ENCODE peak calls at places on chromosomes 2 and 18, in seven cellular contexts. One of them, this sample, is unnamed.

GRCh38 chr2:59301466-59302402 is 1060.6 kb upstream of the FANCL start:
- DNase-seq in right lobe of liver: no peak
- DNase-seq in ovary: peak; percentile 18
- DNase-seq in transverse colon: peak; percentile 21
- DNase-seq in Peyer's patch: no peak
- DNase-seq in endothelial cell of umbilical vein: peak; percentile 1
- DNase-seq in adrenal gland: peak; percentile 59
- DNase-seq in this sample: peak; percentile 21

GRCh38 chr2:42072349-42073118 is 24.7 kb downstream of the PKDCC start:
- DNase-seq in right lobe of liver: no peak
- DNase-seq in ovary: no peak
- DNase-seq in transverse colon: peak; percentile 86
- DNase-seq in Peyer's patch: peak; percentile 88
- DNase-seq in endothelial cell of umbilical vein: no peak
- DNase-seq in adrenal gland: no peak
- DNase-seq in this sample: no peak

GRCh38 chr2:98175811-98176210 is 88.8 kb downstream of the VWA3B start:
- DNase-seq in right lobe of liver: no peak
- DNase-seq in ovary: no peak
- DNase-seq in transverse colon: peak; percentile 63
- DNase-seq in Peyer's patch: no peak
- DNase-seq in endothelial cell of umbilical vein: no peak
- DNase-seq in adrenal gland: no peak
- DNase-seq in this sample: no peak

GRCh38 chr2:45330617-45331016 is 280.4 kb downstream of the SRBD1 start:
- DNase-seq in right lobe of liver: no peak
- DNase-seq in ovary: no peak
- DNase-seq in transverse colon: no peak
- DNase-seq in Peyer's patch: no peak
- DNase-seq in endothelial cell of umbilical vein: peak; percentile 64
- DNase-seq in adrenal gland: no peak
- DNase-seq in this sample: no peak

GRCh38 chr18:9810216-9810804 is 75.5 kb upstream of the TXNDC2 start:
- DNase-seq in right lobe of liver: no peak
- DNase-seq in ovary: no peak
- DNase-seq in transverse colon: no peak
- DNase-seq in Peyer's patch: no peak
- DNase-seq in endothelial cell of umbilical vein: peak; percentile 40
- DNase-seq in adrenal gland: no peak
- DNase-seq in this sample: no peak

GRCh38 chr2:215435261-215435808 is 533 bp downstream of the FN1 start:
- DNase-seq in right lobe of liver: no peak
- DNase-seq in ovary: peak; percentile 62
- DNase-seq in transverse colon: peak; percentile 12
- DNase-seq in Peyer's patch: no peak
- DNase-seq in endothelial cell of umbilical vein: peak; percentile 45
- DNase-seq in adrenal gland: no peak
- DNase-seq in this sample: peak; percentile 57

GRCh38 chr2:145006957-145007672 is 487.2 kb upstream of the ZEB2 start:
- DNase-seq in right lobe of liver: no peak
- DNase-seq in ovary: no peak
- DNase-seq in transverse colon: no peak
- DNase-seq in Peyer's patch: no peak
- DNase-seq in endothelial cell of umbilical vein: peak; percentile 91
- DNase-seq in adrenal gland: peak; percentile 19
- DNase-seq in this sample: no peak

GRCh38 chr18:79915161-79916127 is 36.0 kb downstream of the SLC66A2 start:
- DNase-seq in right lobe of liver: no peak
- DNase-seq in ovary: peak; percentile 15
- DNase-seq in transverse colon: peak; percentile 7
- DNase-seq in Peyer's patch: peak; percentile 46
- DNase-seq in endothelial cell of umbilical vein: no peak
- DNase-seq in adrenal gland: peak; percentile 19
- DNase-seq in this sample: peak; percentile 11

GRCh38 chr2:111236027-111236426 is 115.3 kb downstream of the BCL2L11 start:
- DNase-seq in right lobe of liver: no peak
- DNase-seq in ovary: no peak
- DNase-seq in transverse colon: no peak
- DNase-seq in Peyer's patch: no peak
- DNase-seq in endothelial cell of umbilical vein: no peak
- DNase-seq in adrenal gland: no peak
- DNase-seq in this sample: no peak

GRCh38 chr2:120108749-120109148 is 95.9 kb downstream of the EPB41L5 start:
- DNase-seq in right lobe of liver: no peak
- DNase-seq in ovary: no peak
- DNase-seq in transverse colon: no peak
- DNase-seq in Peyer's patch: no peak
- DNase-seq in endothelial cell of umbilical vein: peak; percentile 43
- DNase-seq in adrenal gland: no peak
- DNase-seq in this sample: no peak

GRCh38 chr2:45275806-45276205 is 266.6 kb upstream of the SIX2 start:
- DNase-seq in right lobe of liver: no peak
- DNase-seq in ovary: no peak
- DNase-seq in transverse colon: no peak
- DNase-seq in Peyer's patch: no peak
- DNase-seq in endothelial cell of umbilical vein: no peak
- DNase-seq in adrenal gland: no peak
- DNase-seq in this sample: no peak

GRCh38 chr18:13435596-13436333 is 217.2 kb downstream of the LDLRAD4 start:
- DNase-seq in right lobe of liver: no peak
- DNase-seq in ovary: no peak
- DNase-seq in transverse colon: no peak
- DNase-seq in Peyer's patch: no peak
- DNase-seq in endothelial cell of umbilical vein: peak; percentile 91
- DNase-seq in adrenal gland: peak; percentile 77
- DNase-seq in this sample: no peak

GRCh38 chr2:162113771-162114168 is 38.3 kb downstream of the GCG start:
- DNase-seq in right lobe of liver: no peak
- DNase-seq in ovary: no peak
- DNase-seq in transverse colon: no peak
- DNase-seq in Peyer's patch: no peak
- DNase-seq in endothelial cell of umbilical vein: peak; percentile 84
- DNase-seq in adrenal gland: peak; percentile 62
- DNase-seq in this sample: no peak

DNA sequence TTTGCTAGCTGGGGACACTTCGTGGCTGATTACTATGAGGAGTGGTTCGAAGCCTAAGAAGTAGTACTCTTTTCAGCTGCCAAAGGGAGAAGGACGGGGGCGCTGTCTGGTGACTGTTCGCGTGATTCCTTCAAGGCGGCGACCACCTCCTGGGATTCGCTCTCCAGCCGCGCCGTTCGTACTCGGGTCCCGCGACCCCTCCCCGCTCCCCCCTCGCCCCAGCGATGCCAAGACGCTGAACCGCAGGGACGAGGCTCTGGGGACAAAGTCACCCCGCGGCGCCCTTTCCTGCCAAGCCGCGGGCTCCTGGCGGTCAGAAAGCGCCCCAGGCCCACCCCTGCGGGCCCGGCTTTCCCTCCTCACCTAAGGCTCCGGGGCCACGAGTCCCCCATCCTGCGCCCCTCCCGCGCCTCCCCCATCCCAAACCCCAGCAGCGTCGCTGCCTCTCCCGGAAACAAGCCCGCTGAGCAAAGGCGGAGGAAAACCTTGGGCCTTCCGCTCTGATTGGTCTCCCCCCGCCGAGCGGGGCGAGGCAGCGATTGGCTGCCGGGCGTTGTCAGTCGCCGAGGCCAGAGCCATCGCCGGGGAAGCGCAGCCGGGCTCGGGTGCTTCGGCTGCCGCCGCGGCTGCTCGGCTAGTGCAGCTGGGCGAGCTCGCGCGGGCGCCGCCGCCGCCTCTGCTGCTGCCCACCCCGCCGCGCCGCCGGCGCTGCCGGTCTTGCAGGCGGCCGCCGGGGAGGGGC is 404.3 kb downstream of the XIRP2 start:
- DNase-seq in right lobe of liver: peak; percentile 76
- DNase-seq in ovary: peak; percentile 77
- DNase-seq in transverse colon: peak; percentile 89
- DNase-seq in Peyer's patch: peak; percentile 85
- DNase-seq in endothelial cell of umbilical vein: peak; percentile 87
- DNase-seq in adrenal gland: peak; percentile 81
- DNase-seq in this sample: peak; percentile 86
- TF ChIP-seq CTCF in right lobe of liver: peak; percentile 21
- TF ChIP-seq CTCF in ovary: no peak
- TF ChIP-seq CTCF in transverse colon: peak; percentile 37
- TF ChIP-seq CTCF in Peyer's patch: no peak
- TF ChIP-seq CTCF in endothelial cell of umbilical vein: no peak
- TF ChIP-seq CTCF in adrenal gland: no peak
- TF ChIP-seq CTCF in this sample: peak; percentile 26

GRCh38 chr2:178478442-178479274 is at the start of gene FKBP7:
- DNase-seq in right lobe of liver: peak; percentile 94
- DNase-seq in ovary: peak; percentile 91
- DNase-seq in transverse colon: peak; percentile 91
- DNase-seq in Peyer's patch: peak; percentile 91
- DNase-seq in endothelial cell of umbilical vein: peak; percentile 85
- DNase-seq in adrenal gland: peak; percentile 87
- DNase-seq in this sample: peak; percentile 84
- TF ChIP-seq POLR2A in right lobe of liver: peak; percentile 71
- TF ChIP-seq POLR2A in ovary: peak; percentile 90
- TF ChIP-seq POLR2A in transverse colon: peak; percentile 73
- TF ChIP-seq POLR2A in Peyer's patch: peak; percentile 61
- TF ChIP-seq POLR2A in endothelial cell of umbilical vein: peak; percentile 63
- TF ChIP-seq POLR2A in adrenal gland: peak; percentile 36
- TF ChIP-seq POLR2A in this sample: peak; percentile 78

DNA sequence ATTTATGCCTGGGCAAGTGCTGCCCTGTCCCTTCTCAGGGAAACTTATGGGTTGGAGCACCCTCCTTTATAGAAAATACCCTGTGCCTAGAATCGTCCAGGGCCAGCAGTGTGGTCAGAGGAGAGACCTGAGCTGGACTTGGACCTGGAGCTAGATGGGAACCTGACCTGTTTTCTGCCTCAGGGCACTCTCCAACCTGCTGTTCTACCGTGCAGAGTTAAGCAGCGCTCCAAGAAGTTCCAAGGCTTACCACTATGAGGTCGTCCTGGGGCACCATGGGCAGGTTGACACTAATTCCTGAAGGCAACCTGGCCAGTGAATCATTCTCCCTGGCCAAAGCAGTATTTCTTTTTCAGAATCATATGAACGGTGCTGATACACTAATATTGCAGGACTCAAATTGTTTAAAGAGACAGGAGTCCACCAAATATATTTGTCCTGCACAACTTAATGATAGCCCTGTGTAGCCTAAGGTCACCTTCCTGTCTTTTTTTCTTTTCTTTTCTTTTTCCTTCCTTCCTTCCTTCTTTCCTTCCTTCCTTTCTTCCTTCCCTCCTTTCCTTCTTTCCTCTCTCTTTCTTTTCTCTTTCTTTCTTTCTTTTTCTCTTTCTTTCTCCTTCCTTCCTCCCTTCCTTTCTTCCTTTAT is 455.4 kb upstream of the HNMT start:
- DNase-seq in right lobe of liver: no peak
- DNase-seq in ovary: no peak
- DNase-seq in transverse colon: no peak
- DNase-seq in Peyer's patch: no peak
- DNase-seq in endothelial cell of umbilical vein: no peak
- DNase-seq in adrenal gland: no peak
- DNase-seq in this sample: no peak
- TF ChIP-seq CTCF in right lobe of liver: no peak
- TF ChIP-seq CTCF in ovary: no peak
- TF ChIP-seq CTCF in transverse colon: no peak
- TF ChIP-seq CTCF in Peyer's patch: no peak
- TF ChIP-seq CTCF in endothelial cell of umbilical vein: no peak
- TF ChIP-seq CTCF in adrenal gland: no peak
- TF ChIP-seq CTCF in this sample: no peak

GRCh38 chr18:26008096-26008495 is 82.3 kb downstream of the SS18 start:
- DNase-seq in right lobe of liver: no peak
- DNase-seq in ovary: no peak
- DNase-seq in transverse colon: no peak
- DNase-seq in Peyer's patch: no peak
- DNase-seq in endothelial cell of umbilical vein: no peak
- DNase-seq in adrenal gland: no peak
- DNase-seq in this sample: no peak
- TF ChIP-seq POLR2A in right lobe of liver: no peak
- TF ChIP-seq POLR2A in ovary: no peak
- TF ChIP-seq POLR2A in transverse colon: no peak
- TF ChIP-seq POLR2A in Peyer's patch: no peak
- TF ChIP-seq POLR2A in endothelial cell of umbilical vein: no peak
- TF ChIP-seq POLR2A in adrenal gland: no peak
- TF ChIP-seq POLR2A in this sample: no peak

GRCh38 chr18:5842653-5843052 is 52.7 kb downstream of the TMEM200C start:
- DNase-seq in right lobe of liver: no peak
- DNase-seq in ovary: no peak
- DNase-seq in transverse colon: no peak
- DNase-seq in Peyer's patch: no peak
- DNase-seq in endothelial cell of umbilical vein: no peak
- DNase-seq in adrenal gland: no peak
- DNase-seq in this sample: no peak

GRCh38 chr18:5839102-5839501 is 56.2 kb downstream of the TMEM200C start:
- DNase-seq in right lobe of liver: no peak
- DNase-seq in ovary: no peak
- DNase-seq in transverse colon: no peak
- DNase-seq in Peyer's patch: no peak
- DNase-seq in endothelial cell of umbilical vein: no peak
- DNase-seq in adrenal gland: no peak
- DNase-seq in this sample: no peak

GRCh38 chr18:5841518-5841917 is 53.8 kb downstream of the TMEM200C start:
- DNase-seq in right lobe of liver: no peak
- DNase-seq in ovary: no peak
- DNase-seq in transverse colon: no peak
- DNase-seq in Peyer's patch: no peak
- DNase-seq in endothelial cell of umbilical vein: peak; percentile 2
- DNase-seq in adrenal gland: no peak
- DNase-seq in this sample: no peak
- TF ChIP-seq CTCF in right lobe of liver: no peak
- TF ChIP-seq CTCF in ovary: no peak
- TF ChIP-seq CTCF in transverse colon: no peak
- TF ChIP-seq CTCF in Peyer's patch: no peak
- TF ChIP-seq CTCF in endothelial cell of umbilical vein: no peak
- TF ChIP-seq CTCF in adrenal gland: peak; percentile 44
- TF ChIP-seq CTCF in this sample: no peak

GRCh38 chr18:46754661-46755292 is 2.1 kb downstream of the ST8SIA5 start:
- DNase-seq in right lobe of liver: no peak
- DNase-seq in ovary: no peak
- DNase-seq in transverse colon: no peak
- DNase-seq in Peyer's patch: no peak
- DNase-seq in endothelial cell of umbilical vein: no peak
- DNase-seq in adrenal gland: peak; percentile 53
- DNase-seq in this sample: no peak
- TF ChIP-seq POLR2A in right lobe of liver: no peak
- TF ChIP-seq POLR2A in ovary: no peak
- TF ChIP-seq POLR2A in transverse colon: no peak
- TF ChIP-seq POLR2A in Peyer's patch: no peak
- TF ChIP-seq POLR2A in endothelial cell of umbilical vein: no peak
- TF ChIP-seq POLR2A in adrenal gland: peak; percentile 24
- TF ChIP-seq POLR2A in this sample: no peak

GRCh38 chr18:179499-179898 is 21.1 kb downstream of the USP14 start:
- DNase-seq in right lobe of liver: no peak
- DNase-seq in ovary: no peak
- DNase-seq in transverse colon: no peak
- DNase-seq in Peyer's patch: no peak
- DNase-seq in endothelial cell of umbilical vein: no peak
- DNase-seq in adrenal gland: no peak
- DNase-seq in this sample: no peak
- TF ChIP-seq CTCF in right lobe of liver: no peak
- TF ChIP-seq CTCF in ovary: no peak
- TF ChIP-seq CTCF in transverse colon: no peak
- TF ChIP-seq CTCF in Peyer's patch: no peak
- TF ChIP-seq CTCF in endothelial cell of umbilical vein: no peak
- TF ChIP-seq CTCF in adrenal gland: no peak
- TF ChIP-seq CTCF in this sample: no peak